ENCODE peak calls at places on chromosome 16, in seven cellular contexts. G is SK-N-SH, A is HCT116, K is K562, T is GM12878, W is H1, S is HepG2. Z is an unnamed sample.

GRCh38 chr16:2328428-2328827 is 12.1 kb downstream of the ABCA3 start:
- DNase-seq in K (no peak), S (no peak), G (no peak), A (no peak), T (no peak), W (no peak), Z (no peak)

GRCh38 chr16:3188925-3189825 is 1.2 kb downstream of the OR1F1 start:
- DNase-seq in G (peak), S (peak), W (peak), K (peak), T (no peak), A (no peak), Z (peak)

GRCh38 chr16:68764866-68765265 is 27.8 kb downstream of the CDH1 start:
- DNase-seq in G (no peak), S (no peak), T (no peak), W (no peak), K (peak), A (no peak), Z (no peak)

GRCh38 chr16:15954814-15955151 is 5.4 kb downstream of the ABCC1 start:
- DNase-seq in W (no peak), T (no peak), K (no peak), A (no peak), S (no peak), G (no peak), Z (no peak)

GRCh38 chr16:9458816-9459215 is 367.4 kb downstream of the HAPSTR1 start:
- DNase-seq in G (no peak), T (no peak), A (no peak), W (no peak), K (no peak), S (no peak), Z (no peak)

GRCh38 chr16:88638323-88639230 is at the start of gene IL17C:
- DNase-seq in T (no peak), G (no peak), A (no peak), W (peak), K (no peak), S (no peak), Z (no peak)

GRCh38 chr16:49341706-49342105 is 31.9 kb upstream of the C16orf78 start:
- DNase-seq in S (no peak), A (no peak), W (no peak), K (no peak), T (no peak), G (no peak), Z (no peak)

GRCh38 chr16:89357055-89357454 is 133.3 kb downstream of the ANKRD11 start:
- DNase-seq in T (no peak), G (no peak), K (peak), S (peak), A (no peak), W (no peak), Z (no peak)

GRCh38 chr16:74623214-74623842 is 16.4 kb upstream of the GLG1 start:
- DNase-seq in T (no peak), S (peak), G (peak), W (no peak), A (no peak), K (peak), Z (no peak)

GRCh38 chr16:82011199-82011641 is at the start of gene SDR42E1:
- DNase-seq in S (no peak), K (peak), T (peak), A (peak), W (no peak), G (no peak), Z (no peak)

GRCh38 chr16:642189-643049 is 791 bp downstream of the MCRIP2 start:
- DNase-seq in A (no peak), K (peak), W (peak), G (peak), T (no peak), S (peak), Z (no peak)

GRCh38 chr16:67279296-67280089 is at the start of gene PLEKHG4:
- DNase-seq in A (peak), T (peak), K (peak), G (peak), S (peak), W (peak), Z (no peak)
- TF ChIP-seq SIN3A in A (no peak), T (no peak), K (no peak), G (peak), S (peak), W (no peak), Z (no peak)

GRCh38 chr16:27304881-27305280 is 8.9 kb upstream of the IL4R start:
- DNase-seq in T (no peak), K (no peak), S (no peak), A (no peak), G (no peak), W (no peak), Z (no peak)
- TF ChIP-seq SIN3A in T (no peak), K (no peak), S (no peak), A (no peak), G (no peak), W (no peak), Z (no peak)

GRCh38 chr16:5736209-5736608 is 638.6 kb upstream of the EEF2KMT start:
- DNase-seq in W (no peak), G (no peak), T (no peak), K (no peak), S (no peak), A (no peak), Z (no peak)

GRCh38 chr16:5735444-5735843 is 637.8 kb upstream of the EEF2KMT start:
- DNase-seq in G (no peak), A (no peak), T (no peak), W (no peak), S (no peak), K (no peak), Z (no peak)

DNA sequence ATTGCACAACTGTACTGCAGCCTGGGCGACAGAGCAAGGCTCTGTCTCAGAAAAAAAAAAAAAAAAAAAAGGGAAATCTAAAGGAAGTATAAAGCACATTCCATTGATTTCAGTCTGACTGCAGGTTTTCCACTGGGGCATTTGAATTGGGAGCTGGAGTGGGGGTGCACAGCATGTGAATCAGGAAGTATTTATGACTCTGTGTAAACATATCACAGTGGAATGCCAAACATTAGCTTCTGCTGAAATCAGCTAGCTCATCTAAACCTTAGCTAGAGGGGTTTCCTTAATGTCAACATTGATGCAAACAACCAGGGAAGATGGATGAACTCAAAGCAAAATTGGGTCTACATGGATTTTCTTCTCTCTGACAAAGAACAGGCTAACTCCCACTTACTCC is 641.0 kb upstream of the EEF2KMT start:
- DNase-seq in S (peak), K (no peak), T (no peak), G (no peak), A (no peak), W (no peak), Z (no peak)
- TF ChIP-seq SIN3A in S (no peak), K (no peak), T (no peak), G (no peak), A (no peak), W (no peak), Z (no peak)

DNA sequence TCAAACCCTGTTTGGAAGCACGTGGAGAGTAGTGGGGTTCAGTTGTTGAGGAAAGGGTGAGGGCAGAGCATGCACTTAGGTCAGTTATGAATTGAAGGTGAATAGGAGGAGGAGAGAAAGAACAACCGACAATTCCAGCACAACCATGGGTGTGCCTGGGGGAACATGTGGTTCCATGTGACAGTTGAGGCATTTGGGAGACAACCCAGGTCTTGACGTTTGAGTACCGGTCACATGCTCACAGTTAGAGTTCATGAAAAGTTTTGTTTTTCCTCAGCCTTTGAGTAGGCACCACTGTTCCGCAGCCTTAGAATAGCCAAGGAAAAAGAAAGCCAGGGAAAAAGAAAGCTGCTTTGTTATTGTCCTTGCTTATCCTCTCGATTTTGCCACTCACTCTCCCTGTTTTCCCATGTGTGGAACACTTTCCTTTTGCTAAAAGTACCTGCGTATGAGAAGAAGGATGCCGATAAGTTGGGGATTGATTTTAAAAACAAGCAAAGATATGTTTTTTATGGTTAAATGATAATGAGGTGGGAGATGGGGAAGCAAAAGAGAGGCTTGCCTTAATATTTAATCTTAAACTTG is 25.6 kb upstream of the ABCC11 start:
- DNase-seq in T (no peak), G (no peak), W (no peak), S (no peak), A (no peak), K (no peak), Z (no peak)
- TF ChIP-seq SIN3A in T (no peak), G (no peak), W (no peak), S (no peak), A (no peak), K (no peak), Z (no peak)

GRCh38 chr16:6482861-6483530 is 849.6 kb upstream of the RBFOX1 start:
- DNase-seq in A (no peak), K (no peak), W (peak), T (no peak), G (peak), S (no peak), Z (no peak)
- TF ChIP-seq SIN3A in A (no peak), K (no peak), W (no peak), T (no peak), G (no peak), S (no peak), Z (no peak)

DNA sequence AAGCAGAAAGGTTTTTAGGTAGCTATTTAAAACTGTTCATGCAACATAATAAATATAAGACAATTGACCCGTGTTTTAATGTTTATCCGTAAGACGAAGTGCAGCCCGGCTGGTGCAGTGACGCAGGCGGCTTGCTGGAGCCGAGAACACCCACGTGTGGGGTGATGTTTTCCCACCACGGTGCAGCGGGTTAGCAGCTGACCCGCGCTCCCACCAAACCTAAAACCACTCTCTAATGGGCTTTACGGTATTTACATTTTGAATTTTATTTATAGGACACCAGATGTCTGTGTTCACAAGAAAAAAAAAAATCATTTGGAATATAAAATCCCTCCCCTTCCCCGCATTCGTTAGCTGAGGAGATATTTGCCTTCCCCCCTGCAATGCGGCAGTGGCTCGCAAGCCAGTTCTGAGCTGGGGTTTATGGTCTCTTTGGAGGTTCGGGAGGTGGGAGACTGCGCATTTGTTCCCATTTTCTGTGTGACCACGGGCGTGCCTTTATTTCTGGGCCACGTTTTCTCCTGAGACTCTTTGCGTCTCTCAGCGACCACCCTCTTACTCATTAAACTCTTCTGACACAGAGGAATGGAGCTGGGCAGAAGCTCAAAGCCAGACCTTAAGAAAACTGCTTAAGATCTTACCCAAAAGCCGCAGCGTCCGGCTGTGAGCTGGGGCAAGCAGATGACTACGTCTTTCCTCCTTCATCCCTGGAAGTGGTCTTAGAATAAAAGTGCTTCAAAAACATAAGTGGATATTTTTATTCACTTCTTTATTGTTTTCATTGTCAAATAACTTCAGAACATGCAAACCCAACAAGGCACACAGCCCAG is 301.1 kb downstream of the IRF8 start:
- DNase-seq in A (no peak), K (no peak), T (no peak), W (no peak), G (no peak), S (no peak), Z (no peak)
- TF ChIP-seq SIN3A in A (no peak), K (no peak), T (no peak), W (no peak), G (no peak), S (no peak), Z (no peak)